ENCODE peak calls at places on chromosome 1, in ten cellular contexts. Z is GM04504, V is NCI-H2081, O is GM13977, N is EL, S is germinal center, Q is OCI-M1, F is NCI-H1105, P is T-helper 9 cell, L is AML-193. Y is an unnamed sample.

GRCh38 chr1:39866767-39867166 is 16.5 kb downstream of the TRIT1 start:
- DNase-seq in L (no peak), P (no peak), N (peak; percentile 83), Z (peak; percentile 58), V (no peak), O (no peak), S (no peak), F (no peak), Q (no peak), Y (no peak)

GRCh38 chr1:10621906-10622305 is 147.2 kb downstream of the PEX14 start:
- DNase-seq in V (no peak), S (no peak), O (no peak), Q (no peak), F (no peak), P (no peak), N (no peak), L (no peak), Z (no peak), Y (no peak)

GRCh38 chr1:6041432-6042062 is 4.1 kb upstream of the KCNAB2 start:
- DNase-seq in N (peak; percentile 18), S (no peak), V (peak; percentile 21), L (peak; percentile 4), O (no peak), Q (peak; percentile 35), P (peak; percentile 25), Z (no peak), F (no peak), Y (no peak)

GRCh38 chr1:71357708-71358107 is 276.9 kb upstream of the ZRANB2 start:
- DNase-seq in V (no peak), F (no peak), O (no peak), S (no peak), Z (no peak), Q (no peak), N (no peak), P (no peak), L (no peak), Y (no peak)

GRCh38 chr1:182584746-182585145 is 4.3 kb downstream of the RNASEL start:
- DNase-seq in L (no peak), O (no peak), V (no peak), Q (no peak), Z (no peak), S (no peak), P (no peak), F (no peak), N (no peak), Y (no peak)

GRCh38 chr1:53656062-53656915 is 82.7 kb downstream of the GLIS1 start:
- DNase-seq in V (no peak), F (no peak), Z (peak; percentile 90), Q (no peak), N (peak; percentile 89), P (no peak), L (no peak), O (no peak), S (no peak), Y (peak; percentile 55)

GRCh38 chr1:93461236-93461635 is 13.3 kb downstream of the FNBP1L start:
- DNase-seq in V (no peak), L (no peak), F (no peak), P (no peak), S (no peak), Q (no peak), O (no peak), N (no peak), Z (no peak), Y (no peak)

GRCh38 chr1:153100241-153100640 is 5.9 kb upstream of the SPRR2E start:
- DNase-seq in F (no peak), P (no peak), V (no peak), Q (no peak), S (no peak), L (no peak), N (peak; percentile 44), O (no peak), Z (no peak), Y (no peak)

GRCh38 chr1:8651236-8651890 is 166.1 kb downstream of the RERE start:
- DNase-seq in N (no peak), Q (no peak), O (no peak), V (no peak), F (no peak), P (no peak), L (no peak), Z (no peak), S (no peak), Y (peak; percentile 60)

Y was measured in Jurkat, Clone E6-1.